ENCODE peak calls at places on chromosomes 13 and 19, in five cellular contexts. G is PC-9, H is progenitor cell of endocrine pancreas, I is fibroblast of pulmonary artery, F is heart left ventricle. O is an unnamed sample.

GRCh38 chr13:27353166-27353583 is 71.2 kb upstream of the GTF3A start:
- DNase-seq in G (no peak), H (no peak), I (peak), F (no peak), O (peak)

GRCh38 chr19:9877775-9878510 is 42.8 kb downstream of the PIN1 start:
- DNase-seq in G (peak), H (no peak), I (peak), F (no peak), O (no peak)

GRCh38 chr13:112699318-112699918 is 9.6 kb downstream of the ATP11A start:
- DNase-seq in G (no peak), H (no peak), I (no peak), F (no peak), O (no peak)

GRCh38 chr13:20832861-20833260 is 59.1 kb upstream of the EEF1AKMT1 start:
- DNase-seq in G (no peak), H (no peak), I (no peak), F (no peak), O (no peak)

GRCh38 chr19:52637718-52638585 is at the start of gene ZNF83:
- DNase-seq in G (peak), H (peak), I (peak), F (peak), O (peak)

GRCh38 chr13:36436811-36437210 is 4.5 kb downstream of the CCNA1 start:
- DNase-seq in G (no peak), H (no peak), I (no peak), F (no peak), O (no peak)

GRCh38 chr13:21673592-21674270 is 2.9 kb downstream of the FGF9 start:
- DNase-seq in G (no peak), H (peak), I (peak), F (peak), O (peak)

GRCh38 chr13:99671746-99672145 is 170.5 kb downstream of the TM9SF2 start:
- DNase-seq in G (no peak), H (no peak), I (no peak), F (no peak), O (no peak)

GRCh38 chr19:11017275-11018035 is 56.6 kb downstream of the SMARCA4 start:
- DNase-seq in G (peak), H (no peak), I (no peak), F (no peak), O (no peak)

GRCh38 chr13:48112896-48113525 is 18.1 kb upstream of the MED4 start:
- DNase-seq in G (no peak), H (no peak), I (no peak), F (no peak), O (no peak)

GRCh38 chr19:16273005-16273404 is 51.6 kb upstream of the KLF2 start:
- DNase-seq in G (no peak), H (no peak), I (no peak), F (peak), O (no peak)

GRCh38 chr13:40304391-40304790 is 362.1 kb downstream of the FOXO1 start:
- DNase-seq in G (no peak), H (no peak), I (no peak), F (no peak), O (no peak)

GRCh38 chr13:113880651-113881611 is 17.1 kb upstream of the GAS6 start:
- DNase-seq in G (no peak), H (no peak), I (no peak), F (no peak), O (peak)

GRCh38 chr19:8233370-8233769 is 24.2 kb downstream of the CERS4 start:
- DNase-seq in G (no peak), H (no peak), I (no peak), F (no peak), O (no peak)

GRCh38 chr13:29849071-29849541 is 1.3 kb downstream of the UBL3 start:
- DNase-seq in G (no peak), H (no peak), I (peak), F (peak), O (peak)

GRCh38 chr19:28358604-28359003 is 854.3 kb downstream of the UQCRFS1 start:
- DNase-seq in G (no peak), H (no peak), I (no peak), F (no peak), O (no peak)

GRCh38 chr19:42634409-42635232 is 39.9 kb upstream of the CEACAM8 start:
- DNase-seq in G (peak), H (no peak), I (peak), F (no peak), O (peak)

GRCh38 chr19:39937094-39937493 is 2.7 kb upstream of the FCGBP start:
- DNase-seq in G (no peak), H (no peak), I (no peak), F (no peak), O (peak)

GRCh38 chr19:39327990-39328705 is 7.5 kb upstream of the LRFN1 start:
- DNase-seq in G (peak), H (peak), I (peak), F (peak), O (peak)

GRCh38 chr19:47228168-47228936 is 2.6 kb downstream of the BBC3 start:
- DNase-seq in G (peak), H (peak), I (no peak), F (peak), O (peak)

GRCh38 chr13:97849305-97849704 is 104.2 kb upstream of the IPO5 start:
- DNase-seq in G (peak), H (no peak), I (peak), F (no peak), O (no peak)

GRCh38 chr19:45161715-45162463 is 1.1 kb upstream of the NKPD1 start:
- DNase-seq in G (no peak), H (peak), I (peak), F (no peak), O (no peak)

GRCh38 chr19:17645339-17645963 is 42.7 kb downstream of the UNC13A start:
- DNase-seq in G (no peak), H (no peak), I (no peak), F (no peak), O (no peak)
- TF ChIP-seq CTCF in G (no peak), H (no peak), I (no peak), F (no peak), O (no peak)

GRCh38 chr13:43196171-43196611 is 172.8 kb downstream of the DNAJC15 start:
- DNase-seq in G (no peak), H (no peak), I (peak), F (peak), O (no peak)

GRCh38 chr13:43196750-43197149 is 173.4 kb downstream of the DNAJC15 start:
- DNase-seq in G (no peak), H (no peak), I (no peak), F (no peak), O (no peak)

GRCh38 chr13:43195112-43195511 is 171.7 kb downstream of the DNAJC15 start:
- DNase-seq in G (no peak), H (no peak), I (no peak), F (no peak), O (no peak)

GRCh38 chr13:43193789-43194188 is 170.4 kb downstream of the DNAJC15 start:
- DNase-seq in G (no peak), H (no peak), I (no peak), F (no peak), O (no peak)

GRCh38 chr13:43195551-43195950 is 172.2 kb downstream of the DNAJC15 start:
- DNase-seq in G (no peak), H (no peak), I (no peak), F (no peak), O (no peak)
- TF ChIP-seq CTCF in G (no peak), H (no peak), I (peak), F (peak), O (peak)

GRCh38 chr19:58543826-58544590 is at the start of gene TRIM28:
- DNase-seq in G (peak), H (peak), I (peak), F (peak), O (peak)

GRCh38 chr19:58547323-58548312 is 3.8 kb downstream of the TRIM28 start:
- DNase-seq in G (no peak), H (no peak), I (no peak), F (no peak), O (no peak)

GRCh38 chr19:58546131-58546530 is 2.3 kb downstream of the TRIM28 start:
- DNase-seq in G (no peak), H (no peak), I (no peak), F (no peak), O (no peak)

GRCh38 chr19:58545286-58546068 is 1.6 kb downstream of the TRIM28 start:
- DNase-seq in G (no peak), H (no peak), I (no peak), F (no peak), O (no peak)

DNA sequence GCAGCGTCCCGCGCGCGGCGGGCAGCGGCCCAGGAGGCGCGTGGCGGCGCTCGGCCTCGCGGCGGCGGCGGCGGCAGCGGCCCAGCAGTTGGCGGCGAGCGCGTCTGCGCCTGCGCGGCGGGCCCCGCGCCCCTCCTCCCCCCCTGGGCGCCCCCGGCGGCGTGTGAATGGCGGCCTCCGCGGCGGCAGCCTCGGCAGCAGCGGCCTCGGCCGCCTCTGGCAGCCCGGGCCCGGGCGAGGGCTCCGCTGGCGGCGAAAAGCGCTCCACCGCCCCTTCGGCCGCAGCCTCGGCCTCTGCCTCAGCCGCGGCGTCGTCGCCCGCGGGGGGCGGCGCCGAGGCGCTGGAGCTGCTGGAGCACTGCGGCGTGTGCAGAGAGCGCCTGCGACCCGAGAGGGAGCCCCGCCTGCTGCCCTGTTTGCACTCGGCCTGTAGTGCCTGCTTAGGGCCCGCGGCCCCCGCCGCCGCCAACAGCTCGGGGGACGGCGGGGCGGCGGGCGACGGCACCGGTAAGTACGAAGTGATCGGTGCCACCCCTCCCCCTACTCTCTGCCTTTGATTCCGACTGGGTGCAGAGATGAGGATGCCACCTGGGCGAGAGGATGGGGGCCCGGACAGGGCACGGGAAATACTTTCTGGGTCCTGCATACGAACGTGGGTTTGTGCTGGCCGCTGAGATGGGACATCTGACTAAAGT is 874 bp downstream of the TRIM28 start:
- DNase-seq in G (no peak), H (peak), I (peak), F (no peak), O (peak)
- TF ChIP-seq CTCF in G (no peak), H (no peak), I (no peak), F (no peak), O (no peak)

DNA sequence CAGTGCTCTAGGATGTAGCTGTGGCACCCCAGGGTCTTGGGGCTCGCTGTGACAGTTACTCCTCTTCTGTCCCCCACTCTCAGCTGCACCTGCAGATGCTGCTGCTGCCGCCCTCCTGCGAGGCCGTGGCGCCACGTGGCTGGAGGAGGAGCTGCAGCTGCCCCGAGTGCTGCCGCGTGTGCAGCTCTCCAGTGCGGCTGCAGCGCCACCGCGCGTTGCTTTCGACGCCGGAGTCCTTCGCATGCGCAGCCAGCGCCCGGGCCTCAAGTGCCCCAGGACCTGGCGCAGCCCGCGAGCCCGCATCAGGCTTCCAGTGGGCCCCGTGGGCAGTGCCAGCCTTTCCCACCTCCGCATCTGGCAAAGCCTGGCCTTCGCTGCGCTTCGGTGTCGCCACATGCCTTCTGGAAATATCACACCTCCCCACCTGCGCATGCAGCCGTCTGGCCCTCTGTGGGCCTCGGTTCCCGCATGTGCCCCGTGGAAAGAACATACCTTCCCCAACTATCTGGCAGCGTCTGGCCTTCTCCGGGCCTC is 692 bp upstream of the ZNF580 start:
- DNase-seq in G (no peak), H (no peak), I (peak), F (peak), O (peak)
- TF ChIP-seq CTCF in G (no peak), H (no peak), I (peak), F (peak), O (no peak)